ENCODE peak calls at places on chromosomes 3 and 15, in four cellular contexts. One of them, this sample, is unnamed.

GRCh38 chr15:99158626-99159412 is 53.9 kb downstream of the SYNM start:
- DNase-seq in cardiac fibroblast: no peak
- DNase-seq in A549: no peak
- DNase-seq in CD4-positive, alpha-beta T cell: no peak
- DNase-seq in this sample: no peak

GRCh38 chr3:141851411-141851810 is 25.0 kb upstream of the ATP1B3 start:
- DNase-seq in CD4-positive, alpha-beta T cell: no peak
- DNase-seq in cardiac fibroblast: peak; percentile 76
- DNase-seq in A549: no peak
- DNase-seq in this sample: peak; percentile 75

GRCh38 chr3:132537297-132537696 is 59.8 kb upstream of the ACKR4 start:
- DNase-seq in A549: no peak
- DNase-seq in CD4-positive, alpha-beta T cell: no peak
- DNase-seq in cardiac fibroblast: no peak
- DNase-seq in this sample: no peak

GRCh38 chr15:89003865-89004725 is 84.2 kb upstream of the ABHD2 start:
- DNase-seq in cardiac fibroblast: peak; percentile 78
- DNase-seq in A549: peak; percentile 78
- DNase-seq in CD4-positive, alpha-beta T cell: no peak
- DNase-seq in this sample: no peak

GRCh38 chr3:89525597-89525996 is 418.2 kb downstream of the EPHA3 start:
- DNase-seq in A549: no peak
- DNase-seq in cardiac fibroblast: no peak
- DNase-seq in CD4-positive, alpha-beta T cell: no peak
- DNase-seq in this sample: no peak

GRCh38 chr15:67184208-67184925 is 70.1 kb downstream of the AAGAB start:
- DNase-seq in cardiac fibroblast: no peak
- DNase-seq in CD4-positive, alpha-beta T cell: no peak
- DNase-seq in A549: no peak
- DNase-seq in this sample: no peak

GRCh38 chr3:86949850-86950249 is 41.1 kb downstream of the VGLL3 start:
- DNase-seq in CD4-positive, alpha-beta T cell: no peak
- DNase-seq in A549: no peak
- DNase-seq in cardiac fibroblast: peak; percentile 49
- DNase-seq in this sample: no peak

GRCh38 chr3:187968883-187969580 is 184.9 kb upstream of the LPP start:
- DNase-seq in CD4-positive, alpha-beta T cell: no peak
- DNase-seq in A549: no peak
- DNase-seq in cardiac fibroblast: peak; percentile 88
- DNase-seq in this sample: peak; percentile 77

GRCh38 chr3:95899911-95900310 is 914.5 kb upstream of the EPHA6 start:
- DNase-seq in CD4-positive, alpha-beta T cell: no peak
- DNase-seq in cardiac fibroblast: peak; percentile 34
- DNase-seq in A549: no peak
- DNase-seq in this sample: no peak

GRCh38 chr15:41683955-41684354 is 23.8 kb downstream of the MGA start:
- DNase-seq in A549: no peak
- DNase-seq in CD4-positive, alpha-beta T cell: no peak
- DNase-seq in cardiac fibroblast: no peak
- DNase-seq in this sample: no peak

GRCh38 chr15:72535911-72536310 is 61.8 kb downstream of the ARIH1 start:
- DNase-seq in cardiac fibroblast: no peak
- DNase-seq in A549: no peak
- DNase-seq in CD4-positive, alpha-beta T cell: no peak
- DNase-seq in this sample: no peak

GRCh38 chr15:75235051-75235673 is 23.0 kb upstream of the GOLGA6C start:
- DNase-seq in CD4-positive, alpha-beta T cell: no peak
- DNase-seq in cardiac fibroblast: no peak
- DNase-seq in A549: no peak
- DNase-seq in this sample: no peak

GRCh38 chr15:80107774-80108173 is 45.0 kb upstream of the FAH start:
- DNase-seq in CD4-positive, alpha-beta T cell: no peak
- DNase-seq in A549: no peak
- DNase-seq in cardiac fibroblast: no peak
- DNase-seq in this sample: no peak

GRCh38 chr15:32656091-32656860 is 14.8 kb downstream of the SCG5 start:
- DNase-seq in A549: no peak
- DNase-seq in CD4-positive, alpha-beta T cell: no peak
- DNase-seq in cardiac fibroblast: no peak
- DNase-seq in this sample: no peak

GRCh38 chr15:65219137-65219536 is 7.9 kb upstream of the CILP start:
- DNase-seq in cardiac fibroblast: no peak
- DNase-seq in A549: no peak
- DNase-seq in CD4-positive, alpha-beta T cell: no peak
- DNase-seq in this sample: no peak

DNA sequence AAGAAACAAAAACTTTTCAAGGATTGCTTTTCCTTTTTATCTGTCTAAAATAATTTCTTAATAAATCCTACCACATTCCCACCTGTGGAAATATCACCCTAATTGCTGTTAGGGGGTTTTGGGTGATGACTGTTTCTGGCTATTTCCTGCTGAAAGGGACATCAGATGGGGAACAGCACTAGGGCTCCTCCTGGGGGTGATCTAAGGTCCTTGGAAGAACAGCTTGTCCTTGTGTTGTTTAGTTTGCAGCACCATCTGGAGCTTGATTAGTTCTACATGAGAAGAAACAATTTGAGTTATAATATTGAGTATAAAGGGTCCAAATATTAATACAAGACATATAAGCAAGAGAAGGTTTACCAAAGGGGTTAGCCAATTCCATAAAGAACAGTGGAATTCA is 18.7 kb downstream of the OR5H15 start:
- DNase-seq in CD4-positive, alpha-beta T cell: no peak
- DNase-seq in A549: no peak
- DNase-seq in cardiac fibroblast: no peak
- DNase-seq in this sample: no peak
- TF ChIP-seq CTCF in CD4-positive, alpha-beta T cell: no peak
- TF ChIP-seq CTCF in A549: no peak
- TF ChIP-seq CTCF in cardiac fibroblast: no peak
- TF ChIP-seq CTCF in this sample: peak; percentile 12

DNA sequence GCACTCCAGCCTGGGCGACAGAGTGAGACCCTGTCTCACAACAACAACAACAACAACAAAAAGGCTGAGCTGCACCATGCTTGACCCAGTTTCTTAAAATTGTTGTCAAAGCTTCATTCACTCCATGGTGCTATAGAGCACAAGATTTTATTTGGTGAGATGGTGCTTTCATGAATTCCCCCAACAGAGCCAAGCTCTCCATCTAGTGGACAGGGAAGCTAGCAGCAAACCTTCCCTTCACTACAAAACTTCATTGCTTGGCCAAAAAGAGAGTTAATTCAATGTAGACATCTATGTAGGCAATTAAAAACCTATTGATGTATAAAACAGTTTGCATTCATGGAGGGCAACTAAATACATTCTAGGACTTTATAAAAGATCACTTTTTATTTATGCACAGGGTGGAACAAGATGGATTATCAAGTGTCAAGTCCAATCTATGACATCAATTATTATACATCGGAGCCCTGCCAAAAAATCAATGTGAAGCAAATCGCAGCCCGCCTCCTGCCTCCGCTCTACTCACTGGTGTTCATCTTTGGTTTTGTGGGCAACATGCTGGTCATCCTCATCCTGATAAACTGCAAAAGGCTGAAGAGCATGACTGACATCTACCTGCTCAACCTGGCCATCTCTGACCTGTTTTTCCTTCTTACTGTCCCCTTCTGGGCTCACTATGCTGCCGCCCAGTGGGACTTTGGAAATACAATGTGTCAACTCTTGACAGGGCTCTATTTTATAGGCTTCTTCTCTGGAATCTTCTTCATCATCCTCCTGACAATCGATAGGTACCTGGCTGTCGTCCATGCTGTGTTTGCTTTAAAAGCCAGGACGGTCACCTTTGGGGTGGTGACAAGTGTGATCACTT is 2.0 kb downstream of the CCR5 start:
- DNase-seq in A549: no peak
- DNase-seq in CD4-positive, alpha-beta T cell: no peak
- DNase-seq in cardiac fibroblast: peak; percentile 56
- DNase-seq in this sample: no peak
- TF ChIP-seq CTCF in A549: peak; percentile 17
- TF ChIP-seq CTCF in CD4-positive, alpha-beta T cell: no peak
- TF ChIP-seq CTCF in cardiac fibroblast: peak; percentile 74
- TF ChIP-seq CTCF in this sample: peak; percentile 54

GRCh38 chr15:79084308-79084968 is 6.1 kb downstream of the RASGRF1 start:
- DNase-seq in cardiac fibroblast: no peak
- DNase-seq in CD4-positive, alpha-beta T cell: no peak
- DNase-seq in A549: no peak
- DNase-seq in this sample: no peak
- TF ChIP-seq CTCF in cardiac fibroblast: no peak
- TF ChIP-seq CTCF in CD4-positive, alpha-beta T cell: no peak
- TF ChIP-seq CTCF in A549: no peak
- TF ChIP-seq CTCF in this sample: no peak

DNA sequence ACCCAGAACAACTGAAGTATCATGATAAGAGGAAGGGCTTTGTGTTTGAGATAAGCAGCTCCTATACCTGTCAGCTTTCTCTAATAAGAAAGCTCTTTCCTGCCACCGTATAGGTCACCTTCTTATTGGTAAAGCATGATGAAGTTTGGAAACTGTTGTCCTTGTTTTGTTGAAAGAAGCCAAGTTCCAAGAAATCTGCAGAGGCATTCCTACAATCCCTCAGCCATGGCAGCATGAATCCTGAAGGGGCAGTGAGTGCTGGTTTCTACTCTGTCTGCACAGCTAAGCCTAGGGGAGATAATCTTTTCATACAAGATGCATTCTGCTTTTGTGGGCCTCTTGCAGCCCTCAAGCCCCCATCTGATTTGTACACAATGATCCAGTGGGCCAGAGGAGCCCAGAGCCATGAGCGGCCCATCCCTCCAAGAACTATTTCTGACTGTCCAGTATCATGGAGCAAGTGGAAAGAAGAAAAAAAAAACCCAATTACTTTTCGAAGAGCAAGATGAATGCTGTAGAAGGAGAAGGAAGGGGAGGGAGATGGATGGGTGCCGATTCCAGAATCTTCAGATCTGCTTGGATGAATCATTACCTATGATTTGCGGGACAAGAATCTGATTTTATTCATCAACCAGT is 1.9 kb upstream of the THBS1 start:
- DNase-seq in CD4-positive, alpha-beta T cell: no peak
- DNase-seq in A549: peak; percentile 17
- DNase-seq in cardiac fibroblast: no peak
- DNase-seq in this sample: no peak
- TF ChIP-seq CTCF in CD4-positive, alpha-beta T cell: no peak
- TF ChIP-seq CTCF in A549: no peak
- TF ChIP-seq CTCF in cardiac fibroblast: peak; percentile 28
- TF ChIP-seq CTCF in this sample: no peak

GRCh38 chr3:195001961-195002861 is 268.7 kb downstream of the XXYLT1 start:
- DNase-seq in cardiac fibroblast: peak; percentile 50
- DNase-seq in CD4-positive, alpha-beta T cell: no peak
- DNase-seq in A549: peak; percentile 25
- DNase-seq in this sample: no peak
- TF ChIP-seq CTCF in cardiac fibroblast: peak; percentile 64
- TF ChIP-seq CTCF in CD4-positive, alpha-beta T cell: peak; percentile 22
- TF ChIP-seq CTCF in A549: peak; percentile 25
- TF ChIP-seq CTCF in this sample: peak; percentile 60

DNA sequence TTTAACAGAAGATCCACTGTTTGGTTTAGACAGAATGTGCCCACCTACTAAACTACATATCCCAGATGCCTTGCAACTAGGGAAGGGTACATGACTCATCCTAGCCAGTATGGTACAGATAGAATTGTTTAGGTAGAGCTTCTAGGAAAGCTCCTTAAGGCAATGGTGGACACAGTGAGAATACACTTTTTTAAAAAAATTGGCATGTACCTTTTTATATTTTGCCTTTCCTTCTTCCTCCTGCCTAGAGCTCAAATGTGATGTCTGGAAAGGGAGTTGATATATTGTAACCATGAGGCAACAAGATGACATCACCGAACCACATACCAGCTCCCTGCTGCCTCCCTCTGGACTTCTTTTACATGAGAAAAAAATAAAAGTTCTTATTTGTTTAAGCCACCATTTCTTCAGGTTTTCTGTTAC is 14.4 kb upstream of the C3orf80 start:
- DNase-seq in CD4-positive, alpha-beta T cell: no peak
- DNase-seq in A549: no peak
- DNase-seq in cardiac fibroblast: peak; percentile 87
- DNase-seq in this sample: no peak
- TF ChIP-seq CTCF in CD4-positive, alpha-beta T cell: no peak
- TF ChIP-seq CTCF in A549: peak; percentile 43
- TF ChIP-seq CTCF in cardiac fibroblast: peak; percentile 48
- TF ChIP-seq CTCF in this sample: peak; percentile 46

GRCh38 chr3:64218746-64219145 is 6.5 kb downstream of the PRICKLE2 start:
- DNase-seq in CD4-positive, alpha-beta T cell: no peak
- DNase-seq in cardiac fibroblast: no peak
- DNase-seq in A549: no peak
- DNase-seq in this sample: no peak

GRCh38 chr3:64222501-64222900 is 2.8 kb downstream of the PRICKLE2 start:
- DNase-seq in A549: no peak
- DNase-seq in CD4-positive, alpha-beta T cell: no peak
- DNase-seq in cardiac fibroblast: no peak
- DNase-seq in this sample: no peak

GRCh38 chr3:64223809-64224570 is 1.3 kb downstream of the PRICKLE2 start:
- DNase-seq in CD4-positive, alpha-beta T cell: no peak
- DNase-seq in A549: no peak
- DNase-seq in cardiac fibroblast: peak; percentile 52
- DNase-seq in this sample: no peak

GRCh38 chr3:64220161-64220560 is 5.1 kb downstream of the PRICKLE2 start:
- DNase-seq in A549: no peak
- DNase-seq in cardiac fibroblast: peak; percentile 72
- DNase-seq in CD4-positive, alpha-beta T cell: no peak
- DNase-seq in this sample: no peak

DNA sequence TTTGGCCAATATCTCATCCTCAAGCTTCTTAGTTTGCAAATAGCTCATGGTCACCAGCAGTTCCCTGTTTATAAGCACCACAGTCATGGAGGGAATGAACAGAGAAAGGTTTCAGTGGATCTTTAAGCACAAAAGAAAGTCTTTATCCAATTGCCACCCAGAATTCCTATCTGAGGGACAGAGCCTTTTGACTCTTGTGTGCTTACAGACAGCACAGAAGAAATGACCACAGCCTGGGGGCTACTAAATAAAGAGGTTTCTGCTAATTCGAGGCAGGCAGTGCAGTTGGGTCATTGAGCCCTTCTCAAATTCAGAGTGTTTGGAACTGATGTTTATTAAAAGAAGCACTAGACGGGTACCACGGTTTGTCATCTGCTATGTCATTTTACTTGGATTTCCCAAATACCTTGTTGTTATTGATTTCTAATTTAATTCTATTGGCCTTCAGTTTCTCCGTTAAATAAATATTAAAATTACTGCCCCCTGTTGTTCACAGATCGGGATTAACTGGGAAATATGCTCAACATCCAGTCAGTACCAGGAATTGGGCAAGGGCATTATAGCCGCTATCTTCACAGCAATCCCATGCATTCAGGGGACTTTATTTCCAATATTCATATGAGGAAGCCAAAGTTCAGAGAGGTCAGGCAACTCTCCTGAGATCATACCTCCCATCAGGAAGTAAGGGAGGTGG is 3.6 kb downstream of the PRICKLE2 start:
- DNase-seq in A549: no peak
- DNase-seq in CD4-positive, alpha-beta T cell: no peak
- DNase-seq in cardiac fibroblast: no peak
- DNase-seq in this sample: no peak
- TF ChIP-seq CTCF in A549: peak; percentile 33
- TF ChIP-seq CTCF in CD4-positive, alpha-beta T cell: no peak
- TF ChIP-seq CTCF in cardiac fibroblast: no peak
- TF ChIP-seq CTCF in this sample: no peak

This sample was measured in CD14-positive monocyte.